ENCODE peak calls at places on chromosomes 1 and 21, in six cellular contexts. M, C, V, J, H and I are unnamed samples.

GRCh38 chr1:43241352-43241953 is 28.3 kb upstream of the TMEM125 start:
- DNase-seq in J (no peak), H (peak; percentile 22), M (no peak), C (peak; percentile 62), V (no peak), I (peak; percentile 11)

GRCh38 chr1:207329469-207329868 is 8.0 kb downstream of the CD55 start:
- DNase-seq in J (no peak), H (no peak), C (no peak), M (no peak), V (no peak), I (no peak)

GRCh38 chr21:40165671-40166070 is 298.4 kb downstream of the PCP4 start:
- DNase-seq in V (no peak), C (peak; percentile 82), M (no peak), J (no peak), H (no peak), I (peak; percentile 91)

GRCh38 chr1:183652547-183653467 is at the start of gene APOBEC4:
- DNase-seq in M (no peak), J (peak; percentile 62), H (no peak), V (no peak), C (no peak), I (no peak)

GRCh38 chr1:16073490-16074104 is at the start of gene FAM131C:
- DNase-seq in M (no peak), C (no peak), V (peak; percentile 51), J (peak; percentile 30), H (no peak), I (no peak)

GRCh38 chr1:78323311-78323710 is 167.5 kb upstream of the PTGFR start:
- DNase-seq in H (no peak), V (no peak), C (peak; percentile 58), M (no peak), J (no peak), I (no peak)

GRCh38 chr1:177838910-177839309 is 130.9 kb downstream of the SEC16B start:
- DNase-seq in V (no peak), J (no peak), M (no peak), C (no peak), H (no peak), I (no peak)

GRCh38 chr1:202788800-202789199 is 19.4 kb downstream of the KDM5B start:
- DNase-seq in H (no peak), M (no peak), C (no peak), J (no peak), V (no peak), I (no peak)

GRCh38 chr1:25034736-25035522 is 104.9 kb upstream of the RUNX3 start:
- DNase-seq in M (no peak), V (no peak), H (no peak), C (no peak), J (peak; percentile 67), I (no peak)

GRCh38 chr21:32359719-32360260 is 33.0 kb downstream of the URB1 start:
- DNase-seq in C (no peak), H (no peak), V (peak; percentile 7), J (no peak), M (no peak), I (no peak)

GRCh38 chr1:9478021-9478420 is 61.2 kb upstream of the SLC25A33 start:
- DNase-seq in C (no peak), M (no peak), J (no peak), V (no peak), H (no peak), I (no peak)

GRCh38 chr1:185499986-185500626 is 183.1 kb upstream of the IVNS1ABP start:
- DNase-seq in C (peak; percentile 98), J (no peak), H (peak; percentile 92), V (no peak), M (no peak), I (peak; percentile 97)

GRCh38 chr1:244383278-244383884 is 68.3 kb downstream of the ADSS2 start:
- DNase-seq in H (no peak), J (no peak), M (no peak), V (no peak), C (no peak), I (no peak)

GRCh38 chr1:176531036-176531435 is 68.1 kb downstream of the PAPPA2 start:
- DNase-seq in M (no peak), H (no peak), V (no peak), C (no peak), J (no peak), I (no peak)

GRCh38 chr1:113677250-113678158 is 81.8 kb downstream of the PHTF1 start:
- DNase-seq in H (peak; percentile 86), M (no peak), C (peak; percentile 68), J (peak; percentile 52), V (peak; percentile 56), I (peak; percentile 48)

GRCh38 chr1:213987422-213987875 is 324 bp upstream of the PROX1 start:
- DNase-seq in C (no peak), M (no peak), V (no peak), J (peak; percentile 30), H (no peak), I (no peak)

GRCh38 chr1:5393146-5393545 is 599.1 kb downstream of the NPHP4 start:
- DNase-seq in V (no peak), H (no peak), C (no peak), M (no peak), J (no peak), I (no peak)

GRCh38 chr21:46128106-46128982 is 27.0 kb downstream of the FTCD start:
- DNase-seq in M (no peak), V (no peak), C (no peak), H (no peak), J (no peak), I (no peak)

GRCh38 chr1:211135342-211135950 is 1.5 kb upstream of the KCNH1 start:
- DNase-seq in M (no peak), J (peak; percentile 44), C (peak; percentile 62), H (peak; percentile 9), V (peak; percentile 28), I (peak; percentile 53)

GRCh38 chr1:234600418-234601216 is 9.4 kb downstream of the IRF2BP2 start:
- DNase-seq in C (peak; percentile 60), V (peak; percentile 48), H (no peak), M (peak; percentile 65), J (peak; percentile 35), I (peak; percentile 83)

GRCh38 chr1:41773144-41773571 is 145.6 kb downstream of the HIVEP3 start:
- DNase-seq in C (peak; percentile 72), J (no peak), V (no peak), M (no peak), H (peak; percentile 50), I (peak; percentile 48)

GRCh38 chr1:113783254-113784103 is 24.2 kb upstream of the PHTF1 start:
- DNase-seq in J (peak; percentile 61), C (peak; percentile 62), M (no peak), V (peak; percentile 62), H (peak; percentile 33), I (no peak)

GRCh38 chr1:150151291-150152181 is 1.8 kb downstream of the PLEKHO1 start:
- DNase-seq in M (peak; percentile 43), H (no peak), C (no peak), J (peak; percentile 84), V (peak; percentile 74), I (no peak)

DNA sequence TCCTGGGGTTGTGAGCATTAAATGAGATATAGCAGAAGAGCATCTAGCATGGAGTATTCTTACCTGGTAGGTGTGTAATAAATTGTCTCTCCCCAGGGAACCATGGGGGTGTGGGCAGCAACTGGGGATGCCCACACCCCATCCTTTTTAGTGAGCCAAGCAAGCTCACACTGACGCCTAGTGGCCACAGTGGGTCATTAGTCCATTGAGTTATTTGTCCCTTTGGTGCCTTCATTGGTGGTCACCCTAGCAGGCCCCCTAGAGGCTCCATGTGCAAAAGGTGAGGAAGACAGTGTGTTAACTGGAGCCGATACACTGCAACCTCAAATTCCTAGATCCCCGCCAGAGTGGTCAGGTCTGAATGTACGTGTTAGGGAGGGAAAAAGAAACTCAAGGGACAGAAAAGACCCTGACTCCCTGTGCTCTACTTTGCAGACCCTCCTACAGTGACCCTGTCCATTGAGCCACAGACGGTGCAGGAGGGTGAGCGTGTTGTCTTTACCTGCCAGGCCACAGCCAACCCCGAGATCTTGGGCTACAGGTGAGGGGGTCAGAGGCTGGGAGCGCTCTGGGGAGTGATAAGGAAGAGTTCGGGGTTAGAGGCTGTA is 93.3 kb upstream of the CD1D start:
- DNase-seq in J (peak; percentile 69), H (peak; percentile 81), C (peak; percentile 69), M (peak; percentile 77), V (peak; percentile 69), I (peak; percentile 52)
- H3K4me3 ChIP-seq in J (no peak overlapping the region), H (no peak overlapping the region), C (no peak overlapping the region), M (no peak overlapping the region), V (no peak overlapping the region), I (no peak overlapping the region)

DNA sequence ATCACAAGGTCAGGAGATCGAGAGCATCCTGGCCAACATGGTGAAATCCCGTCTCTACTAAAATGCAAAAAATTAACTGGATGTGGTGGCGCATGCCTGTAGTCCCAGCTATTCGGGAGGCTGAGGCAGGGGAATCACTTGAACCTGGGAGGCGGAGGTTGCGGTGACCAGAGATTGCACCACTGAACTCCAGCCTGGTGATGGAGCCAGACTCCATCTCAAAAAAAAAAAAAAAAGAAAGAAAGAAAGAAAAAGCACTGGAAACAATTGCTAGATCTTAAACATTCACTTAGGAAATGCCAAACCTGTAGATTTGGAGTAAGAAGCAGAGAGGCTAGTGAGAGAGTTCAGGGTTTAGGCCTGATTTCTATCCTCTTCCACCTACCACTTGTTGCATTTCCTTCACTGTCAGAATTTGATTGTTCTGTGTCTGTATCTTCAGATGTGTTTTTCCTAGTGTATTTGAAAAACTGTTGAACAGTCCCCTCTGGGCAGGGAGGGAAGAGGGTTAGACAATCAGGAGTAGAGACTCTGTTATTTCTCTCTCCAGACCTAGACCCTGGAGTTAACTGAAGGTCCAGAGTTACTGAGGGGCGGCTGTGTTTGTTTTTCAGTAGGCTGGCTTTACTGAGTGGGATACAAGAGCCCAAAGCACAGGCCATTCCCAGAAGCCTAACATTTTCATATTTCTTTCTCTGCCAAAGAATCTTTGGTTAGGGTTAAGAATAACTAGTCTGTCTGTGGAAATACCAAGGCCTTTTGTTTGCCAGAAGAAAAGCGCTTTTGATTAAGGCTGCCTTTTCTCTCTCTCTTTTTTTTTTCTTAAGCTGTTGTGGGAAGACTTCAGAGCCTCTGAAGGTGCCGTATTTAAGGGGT is 31.1 kb upstream of the MACF1 start:
- DNase-seq in M (no peak), V (no peak), H (no peak), C (peak; percentile 70), J (no peak), I (no peak)
- TF ChIP-seq CTCF in M (no peak), V (peak; percentile 41), H (peak; percentile 43), C (no peak), J (no peak), I (peak; percentile 22)

GRCh38 chr1:6485937-6486250 is 5.6 kb downstream of the PLEKHG5 start:
- DNase-seq in V (no peak), C (no peak), J (no peak), M (no peak), H (no peak), I (no peak)

GRCh38 chr1:6484826-6485139 is 6.7 kb downstream of the PLEKHG5 start:
- DNase-seq in C (no peak), J (no peak), M (no peak), H (no peak), V (no peak), I (no peak)

GRCh38 chr1:6486433-6487011 is 4.9 kb downstream of the PLEKHG5 start:
- DNase-seq in V (peak; percentile 85), M (peak; percentile 73), H (peak; percentile 81), J (peak; percentile 83), C (peak; percentile 73), I (peak; percentile 66)

GRCh38 chr1:6483761-6484117 is 7.7 kb downstream of the PLEKHG5 start:
- DNase-seq in V (no peak), J (no peak), M (no peak), H (no peak), C (no peak), I (no peak)

GRCh38 chr1:6485140-6485936 is 6.1 kb downstream of the PLEKHG5 start:
- DNase-seq in M (no peak), H (no peak), V (no peak), J (no peak), C (no peak), I (no peak)
- H3K4me3 ChIP-seq in M (peak overlapping the region; percentile 5), H (peak overlapping the region; percentile 64), V (no peak overlapping the region), J (no peak overlapping the region), C (no peak overlapping the region), I (peak overlapping the region; percentile 48)

GRCh38 chr1:222794656-222795474 is 20.0 kb upstream of the DISP1 start:
- DNase-seq in H (no peak), V (no peak), J (no peak), C (no peak), M (no peak), I (no peak)
- TF ChIP-seq CTCF in H (peak; percentile 32), V (no peak), J (no peak), C (no peak), M (no peak), I (no peak)